ENCODE peak calls at places on chromosomes 11 and 22, in eight cellular contexts. B, U, E, T, J, S, Q and Y are unnamed samples.

GRCh38 chr11:84146826-84147225 is 860.7 kb upstream of the CCDC90B start:
- DNase-seq in B (no peak), U (no peak), E (no peak), T (no peak), J (no peak), S (no peak), Q (no peak), Y (no peak)

GRCh38 chr11:127926721-127927120 is 660.6 kb downstream of the ETS1 start:
- DNase-seq in B (no peak), U (no peak), E (no peak), T (no peak), J (no peak), S (no peak), Q (no peak), Y (no peak)

GRCh38 chr11:72233773-72234513 is 9.4 kb downstream of the INPPL1 start:
- DNase-seq in B (peak; percentile 53), U (no peak), E (no peak), T (no peak), J (peak; percentile 52), S (no peak), Q (no peak), Y (peak; percentile 54)

GRCh38 chr22:22745225-22746060 is 101.0 kb downstream of the GGTLC2 start:
- DNase-seq in B (no peak), U (peak; percentile 90), E (no peak), T (no peak), J (no peak), S (no peak), Q (peak; percentile 65), Y (no peak)

GRCh38 chr11:63595296-63595695 is 18.9 kb downstream of the PLAAT3 start:
- DNase-seq in B (no peak), U (peak; percentile 3), E (no peak), T (no peak), J (no peak), S (no peak), Q (no peak), Y (no peak)

GRCh38 chr11:63683133-63683991 is 2.1 kb downstream of the RTN3 start:
- DNase-seq in B (no peak), U (no peak), E (no peak), T (no peak), J (no peak), S (no peak), Q (no peak), Y (no peak)

GRCh38 chr22:49551446-49551845 is 276.2 kb downstream of the BRD1 start:
- DNase-seq in B (peak; percentile 49), U (no peak), E (no peak), T (no peak), J (no peak), S (no peak), Q (no peak), Y (no peak)

GRCh38 chr22:43884600-43885318 is 7.1 kb downstream of the PNPLA5 start:
- DNase-seq in B (peak; percentile 82), U (no peak), E (no peak), T (no peak), J (peak; percentile 61), S (peak; percentile 28), Q (peak; percentile 49), Y (no peak)

GRCh38 chr22:35455529-35455928 is 55.6 kb downstream of the MCM5 start:
- DNase-seq in B (no peak), U (no peak), E (no peak), T (no peak), J (no peak), S (no peak), Q (no peak), Y (no peak)

GRCh38 chr11:1825785-1826451 is 8.9 kb upstream of the SYT8 start:
- DNase-seq in B (no peak), U (no peak), E (no peak), T (no peak), J (no peak), S (no peak), Q (no peak), Y (no peak)

GRCh38 chr11:96257972-96258951 is 84.7 kb downstream of the MAML2 start:
- DNase-seq in B (no peak), U (no peak), E (no peak), T (no peak), J (no peak), S (no peak), Q (no peak), Y (no peak)

GRCh38 chr11:123690490-123690889 is 36.1 kb upstream of the SCN3B start:
- DNase-seq in B (no peak), U (no peak), E (no peak), T (no peak), J (no peak), S (no peak), Q (no peak), Y (no peak)

GRCh38 chr11:100925935-100926334 is 203.7 kb downstream of the PGR start:
- DNase-seq in B (no peak), U (no peak), E (no peak), T (peak; percentile 57), J (no peak), S (no peak), Q (no peak), Y (no peak)

GRCh38 chr11:8959546-8960166 is 4.6 kb downstream of the TMEM9B start:
- DNase-seq in B (no peak), U (no peak), E (peak; percentile 31), T (peak; percentile 67), J (no peak), S (no peak), Q (peak; percentile 15), Y (no peak)

GRCh38 chr22:37442537-37442936 is 15.3 kb upstream of the ELFN2 start:
- DNase-seq in B (no peak), U (no peak), E (no peak), T (peak; percentile 67), J (no peak), S (no peak), Q (no peak), Y (no peak)

GRCh38 chr11:94201004-94201465 is 72.4 kb downstream of the PANX1 start:
- DNase-seq in B (no peak), U (peak; percentile 29), E (no peak), T (no peak), J (no peak), S (no peak), Q (no peak), Y (no peak)

GRCh38 chr11:121595717-121596156 is 143.0 kb upstream of the SORL1-AS1 start:
- DNase-seq in B (no peak), U (no peak), E (no peak), T (peak; percentile 27), J (peak; percentile 86), S (no peak), Q (no peak), Y (no peak)

GRCh38 chr11:111413849-111414248 is 34.8 kb upstream of the POU2AF1 start:
- DNase-seq in B (no peak), U (no peak), E (no peak), T (no peak), J (no peak), S (no peak), Q (no peak), Y (no peak)

GRCh38 chr11:61025819-61026120 is 54.3 kb downstream of the CD6 start:
- DNase-seq in B (no peak), U (no peak), E (no peak), T (no peak), J (no peak), S (no peak), Q (no peak), Y (no peak)
- H3K27ac ChIP-seq in B (peak overlapping the region; percentile 47), U (no peak overlapping the region), E (no peak overlapping the region), T (no peak overlapping the region), J (no peak overlapping the region), S (no peak overlapping the region), Q (no peak overlapping the region), Y (no peak overlapping the region)

GRCh38 chr11:130188047-130188446 is 28.5 kb downstream of the ST14 start:
- DNase-seq in B (no peak), U (no peak), E (no peak), T (no peak), J (no peak), S (no peak), Q (no peak), Y (no peak)

GRCh38 chr11:130188585-130189347 is 29.2 kb downstream of the ST14 start:
- DNase-seq in B (no peak), U (no peak), E (no peak), T (no peak), J (no peak), S (no peak), Q (no peak), Y (no peak)

GRCh38 chr11:130190371-130190881 is 30.8 kb downstream of the ST14 start:
- DNase-seq in B (no peak), U (no peak), E (no peak), T (no peak), J (no peak), S (no peak), Q (peak; percentile 63), Y (no peak)

GRCh38 chr11:130189492-130190210 is 30.1 kb downstream of the ST14 start:
- DNase-seq in B (no peak), U (no peak), E (no peak), T (no peak), J (no peak), S (no peak), Q (peak; percentile 81), Y (no peak)

DNA sequence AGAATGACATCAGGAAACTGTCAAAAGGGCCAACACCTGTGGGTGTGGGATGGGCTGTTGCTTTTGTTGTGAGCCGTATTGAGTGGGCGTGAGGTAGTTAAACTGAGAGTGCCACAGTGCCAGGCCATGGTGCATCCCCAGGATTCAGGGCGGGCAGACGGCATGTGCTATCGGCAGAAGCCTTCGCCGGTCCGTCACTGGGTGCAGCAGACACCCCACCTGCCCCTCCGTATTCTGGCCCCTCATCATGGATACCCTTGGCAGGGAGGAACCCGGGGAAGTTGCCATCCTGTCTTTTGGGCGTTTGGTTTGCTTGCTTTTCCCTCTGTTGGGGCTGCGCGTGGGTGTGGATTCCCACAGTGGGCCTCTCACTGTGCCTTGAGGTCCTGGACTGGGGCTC is 27.5 kb downstream of the ST14 start:
- DNase-seq in B (no peak), U (no peak), E (no peak), T (no peak), J (no peak), S (no peak), Q (no peak), Y (no peak)
- H3K4me3 ChIP-seq in B (no peak overlapping the region), U (no peak overlapping the region), E (no peak overlapping the region), T (no peak overlapping the region), J (no peak overlapping the region), S (no peak overlapping the region), Q (no peak overlapping the region), Y (no peak overlapping the region)

DNA sequence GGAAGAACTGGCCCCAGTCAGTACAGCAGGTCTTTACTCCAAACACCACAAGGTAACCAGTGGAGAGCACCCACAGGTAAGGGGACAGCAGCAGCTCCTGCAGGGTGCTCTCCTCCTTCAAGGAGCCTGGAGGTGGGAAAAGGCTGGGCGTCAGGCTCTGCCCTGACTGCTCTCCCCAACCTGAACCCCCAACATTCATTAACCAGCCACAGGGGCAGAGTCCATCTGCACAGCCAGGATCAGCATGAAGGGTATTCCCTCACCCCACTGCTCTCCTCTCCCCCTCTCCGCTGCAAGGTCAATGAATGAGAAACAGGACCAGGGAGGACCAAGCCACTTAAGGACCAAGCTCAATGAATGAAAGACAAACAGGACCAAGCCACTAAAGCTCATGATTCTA is 3.7 kb downstream of the SLC37A4 start:
- DNase-seq in B (peak; percentile 53), U (no peak), E (no peak), T (no peak), J (no peak), S (no peak), Q (no peak), Y (no peak)
- TF ChIP-seq POLR2A in B (no peak), U (no peak), E (no peak), T (no peak), J (no peak), S (no peak), Q (no peak), Y (no peak)

DNA sequence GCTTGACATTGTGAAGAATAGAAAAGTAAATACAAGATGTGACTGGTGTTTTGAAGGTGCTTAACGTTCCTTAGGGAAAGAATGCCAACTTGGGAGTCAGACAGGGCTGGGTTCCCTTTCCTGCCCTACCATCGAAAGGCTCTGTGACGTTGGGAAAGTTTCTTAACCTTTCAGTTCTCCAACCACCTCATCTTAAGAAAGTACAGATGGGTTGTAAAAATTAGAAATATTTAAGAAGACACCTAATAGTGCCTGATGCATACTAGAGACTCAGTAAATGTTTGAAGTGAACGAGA is 1.1 kb downstream of the GTPBP1 start:
- DNase-seq in B (no peak), U (no peak), E (no peak), T (no peak), J (no peak), S (no peak), Q (no peak), Y (no peak)
- H3K27ac ChIP-seq in B (peak overlapping the region; percentile 94), U (peak overlapping the region; percentile 98), E (no peak overlapping the region), T (peak overlapping the region; percentile 84), J (peak overlapping the region; percentile 98), S (peak overlapping the region; percentile 95), Q (peak overlapping the region; percentile 99), Y (peak overlapping the region; percentile 98)